ENCODE peak calls at places on chromosome 16, in five cellular contexts. G is K562, K is GM23338, W is GM12878, H is HepG2. U is an unnamed sample.

GRCh38 chr16:73887895-73888294 is 408.7 kb upstream of the PSMD7 start:
- DNase-seq in G (no peak), K (peak; percentile 40), W (no peak), H (no peak), U (no peak)

GRCh38 chr16:68826652-68827051 is 16.7 kb upstream of the TANGO6 start:
- DNase-seq in G (no peak), K (no peak), W (no peak), H (no peak), U (no peak)

GRCh38 chr16:57775661-57776469 is 26.4 kb downstream of the KIFC3 start:
- DNase-seq in G (no peak), K (peak; percentile 97), W (no peak), H (peak; percentile 52), U (peak; percentile 60)

GRCh38 chr16:48318630-48319029 is 66.6 kb downstream of the SIAH1 start:
- DNase-seq in G (no peak), K (peak; percentile 78), W (peak; percentile 23), H (no peak), U (no peak)

GRCh38 chr16:46748775-46749705 is 896 bp upstream of the MYLK3 start:
- DNase-seq in G (no peak), K (no peak), W (peak; percentile 24), H (no peak), U (no peak)

GRCh38 chr16:55146939-55147338 is 177.1 kb upstream of the IRX6 start:
- DNase-seq in G (no peak), K (no peak), W (no peak), H (no peak), U (no peak)

GRCh38 chr16:35565626-35566025 is 2106.2 kb downstream of the TP53TG3F start:
- DNase-seq in G (peak; percentile 1), K (no peak), W (no peak), H (no peak), U (no peak)

GRCh38 chr16:17396762-17397498 is 73.8 kb downstream of the XYLT1 start:
- DNase-seq in G (no peak), K (no peak), W (no peak), H (no peak), U (no peak)

GRCh38 chr16:1108299-1109252 is 12.5 kb upstream of the C1QTNF8 start:
- DNase-seq in G (no peak), K (no peak), W (no peak), H (no peak), U (no peak)

GRCh38 chr16:73058221-73058615 is 10.3 kb upstream of the ZFHX3 start:
- DNase-seq in G (peak; percentile 35), K (peak; percentile 62), W (no peak), H (no peak), U (no peak)

GRCh38 chr16:11792404-11793260 is 4.4 kb downstream of the ZC3H7A start:
- DNase-seq in G (no peak), K (no peak), W (no peak), H (peak; percentile 70), U (no peak)

GRCh38 chr16:23384878-23385277 is 68.1 kb downstream of the COG7 start:
- DNase-seq in G (no peak), K (no peak), W (no peak), H (no peak), U (no peak)

GRCh38 chr16:28538733-28539596 is at the start of gene NUPR1:
- DNase-seq in G (no peak), K (no peak), W (no peak), H (peak; percentile 89), U (peak; percentile 85)

GRCh38 chr16:81971853-81972252 is 39.4 kb downstream of the SDR42E1 start:
- DNase-seq in G (no peak), K (no peak), W (no peak), H (no peak), U (no peak)

GRCh38 chr16:24810951-24811843 is 34.6 kb upstream of the SLC5A11 start:
- DNase-seq in G (no peak), K (no peak), W (no peak), H (no peak), U (no peak)

GRCh38 chr16:23679274-23679985 is 741 bp downstream of the PLK1 start:
- DNase-seq in G (peak; percentile 89), K (peak; percentile 77), W (no peak), H (peak; percentile 63), U (peak; percentile 48)

GRCh38 chr16:72626623-72627022 is 421.3 kb downstream of the ZFHX3 start:
- DNase-seq in G (no peak), K (no peak), W (no peak), H (no peak), U (no peak)

GRCh38 chr16:8704098-8704497 is 29.7 kb downstream of the ABAT start:
- DNase-seq in G (no peak), K (no peak), W (no peak), H (no peak), U (no peak)

GRCh38 chr16:49750341-49751011 is 105.4 kb downstream of the ZNF423 start:
- DNase-seq in G (no peak), K (no peak), W (no peak), H (no peak), U (no peak)

GRCh38 chr16:77660311-77660710 is 62.0 kb upstream of the NUDT7 start:
- DNase-seq in G (peak; percentile 13), K (peak; percentile 74), W (no peak), H (peak; percentile 35), U (peak; percentile 33)

GRCh38 chr16:29156511-29156910 is 171.7 kb downstream of the LAT start:
- DNase-seq in G (no peak), K (no peak), W (no peak), H (no peak), U (no peak)

GRCh38 chr16:71357681-71358080 is 842 bp upstream of the CALB2 start:
- DNase-seq in G (no peak), K (peak; percentile 30), W (no peak), H (no peak), U (no peak)

GRCh38 chr16:58960034-58960433 is 225.9 kb upstream of the GOT2 start:
- DNase-seq in G (no peak), K (peak; percentile 30), W (no peak), H (no peak), U (no peak)

GRCh38 chr16:89137666-89138512 is 33.7 kb upstream of the CDH15 start:
- DNase-seq in G (no peak), K (no peak), W (no peak), H (no peak), U (no peak)

GRCh38 chr16:66274335-66275110 is 92.0 kb upstream of the CDH5 start:
- DNase-seq in G (no peak), K (no peak), W (no peak), H (peak; percentile 20), U (peak; percentile 33)

GRCh38 chr16:11229906-11230305 is 26.1 kb downstream of the SOCS1 start:
- DNase-seq in G (no peak), K (no peak), W (no peak), H (no peak), U (no peak)

DNA sequence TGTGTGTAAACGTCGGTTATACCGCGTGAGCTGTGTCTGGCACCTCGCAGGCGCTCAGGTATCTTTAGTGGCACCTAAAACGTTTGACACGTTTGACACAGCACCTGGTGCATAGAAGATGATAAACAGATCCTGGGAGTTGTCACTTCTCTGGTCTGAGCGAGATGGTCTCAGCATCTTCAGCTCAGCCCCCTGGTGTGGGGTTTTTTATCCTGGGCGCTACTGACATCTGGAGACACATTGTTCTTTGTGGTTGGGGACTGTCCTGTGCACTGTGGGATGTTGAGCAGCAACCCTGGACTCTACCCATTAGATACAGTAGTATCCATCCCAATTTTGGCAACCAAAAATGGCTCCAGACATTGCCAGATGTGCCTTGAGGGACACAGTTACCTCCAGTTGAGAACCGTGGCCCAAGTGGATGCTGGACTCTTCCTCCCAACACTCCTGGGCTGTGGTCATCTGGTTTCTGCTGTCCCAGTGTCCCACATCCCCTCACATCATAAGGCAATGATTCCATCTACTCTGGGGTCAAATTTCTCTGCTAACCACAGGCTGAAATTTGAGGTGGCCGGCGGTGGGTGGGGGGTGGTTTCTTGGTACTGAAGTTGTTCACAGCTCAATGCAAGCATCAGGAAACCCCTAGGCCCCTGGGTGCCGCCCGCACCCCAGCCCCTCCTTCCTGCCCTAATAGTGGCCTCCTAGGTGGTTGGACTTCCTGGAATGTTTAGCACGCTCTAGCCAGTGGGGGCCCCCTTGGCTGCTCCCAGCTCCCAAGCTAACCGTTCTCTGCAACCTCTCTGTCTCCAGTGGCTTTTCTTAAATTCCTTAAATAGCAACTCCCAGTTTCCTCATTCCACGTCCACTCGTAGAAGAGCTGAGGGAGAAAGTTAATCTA is 124.7 kb downstream of the ABCC1 start:
- DNase-seq in G (no peak), K (peak; percentile 79), W (no peak), H (peak; percentile 58), U (peak; percentile 23)
- TF ChIP-seq JUNB in G (no peak), K (no peak), W (no peak), H (no peak), U (no peak)

GRCh38 chr16:4005281-4005680 is 111.0 kb downstream of the ADCY9 start:
- DNase-seq in G (no peak), K (no peak), W (no peak), H (no peak), U (no peak)

GRCh38 chr16:4008116-4008515 is 108.1 kb downstream of the ADCY9 start:
- DNase-seq in G (no peak), K (no peak), W (no peak), H (no peak), U (no peak)

GRCh38 chr16:4004206-4004605 is 112.0 kb downstream of the ADCY9 start:
- DNase-seq in G (no peak), K (no peak), W (no peak), H (no peak), U (no peak)

GRCh38 chr16:4009177-4009576 is 107.1 kb downstream of the ADCY9 start:
- DNase-seq in G (no peak), K (no peak), W (no peak), H (no peak), U (no peak)

GRCh38 chr16:4006441-4006989 is 109.7 kb downstream of the ADCY9 start:
- DNase-seq in G (no peak), K (no peak), W (no peak), H (no peak), U (no peak)
- TF ChIP-seq JUNB in G (no peak), K (no peak), W (no peak), H (no peak), U (no peak)

DNA sequence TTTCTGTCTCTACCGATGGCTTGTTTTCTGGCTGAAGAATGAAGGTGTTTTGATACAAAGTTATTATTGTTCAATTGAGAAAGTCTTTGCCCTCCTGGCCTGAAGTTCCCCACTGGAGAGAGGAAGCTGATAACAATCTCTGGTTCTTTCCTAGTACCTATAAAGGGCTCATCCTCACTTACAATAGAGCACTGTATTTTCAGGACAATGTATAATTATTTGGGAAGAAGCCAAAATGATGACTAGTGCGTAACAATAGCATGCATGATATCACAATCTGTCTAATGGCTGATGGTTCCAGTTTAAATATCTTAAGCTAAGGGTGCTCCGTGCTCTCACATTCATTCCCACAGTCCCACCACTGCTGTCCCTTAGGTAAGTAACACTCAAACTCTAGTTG is 230.7 kb downstream of the IRX3 start:
- DNase-seq in G (no peak), K (no peak), W (no peak), H (peak; percentile 70), U (no peak)
- TF ChIP-seq JUNB in G (no peak), K (no peak), W (no peak), H (no peak), U (no peak)

GRCh38 chr16:85029413-85029794 is 1.8 kb downstream of the KIAA0513 start:
- DNase-seq in G (peak; percentile 76), K (no peak), W (peak; percentile 20), H (no peak), U (no peak)

GRCh38 chr16:85027968-85028637 is 508 bp downstream of the KIAA0513 start:
- DNase-seq in G (no peak), K (peak; percentile 61), W (no peak), H (no peak), U (no peak)

GRCh38 chr16:85029981-85030381 is 2.4 kb downstream of the KIAA0513 start:
- DNase-seq in G (no peak), K (no peak), W (no peak), H (no peak), U (no peak)

GRCh38 chr16:85027349-85027967 is at the start of gene KIAA0513:
- DNase-seq in G (peak; percentile 100), K (peak; percentile 94), W (peak; percentile 65), H (peak; percentile 91), U (peak; percentile 86)

GRCh38 chr16:85028638-85029412 is 1.2 kb downstream of the KIAA0513 start:
- DNase-seq in G (no peak), K (no peak), W (no peak), H (no peak), U (no peak)
- TF ChIP-seq JUNB in G (no peak), K (no peak), W (no peak), H (no peak), U (no peak)

U was measured in A549.